ENCODE peak calls at places on chromosomes 4 and X, in eight cellular contexts. I is ascending aorta, H is A549, M is GM13977, O is IMR-90, U is pancreas, E is BJ, K is glutamatergic neuron. W is an unnamed sample.

GRCh38 chr4:55382515-55383003 is 13.2 kb upstream of the TMEM165 start:
- DNase-seq in O (no peak), U (no peak), H (no peak), K (no peak), I (no peak), E (no peak), M (no peak), W (no peak)

GRCh38 chrX:141989134-141989533 is 85.4 kb downstream of the MAGEC1 start:
- DNase-seq in I (no peak), K (no peak), U (no peak), O (no peak), H (no peak), M (no peak), E (no peak), W (no peak)

GRCh38 chr4:15855804-15856475 is 77.8 kb downstream of the CD38 start:
- DNase-seq in U (no peak), K (no peak), H (no peak), M (no peak), O (no peak), E (no peak), I (no peak), W (no peak)

GRCh38 chr4:157128395-157128794 is 52.4 kb downstream of the GLRB start:
- DNase-seq in I (no peak), K (no peak), E (no peak), O (peak; percentile 52), U (peak; percentile 10), M (no peak), H (no peak), W (no peak)

GRCh38 chr4:139814285-139815015 is 148.8 kb downstream of the MGST2 start:
- DNase-seq in H (no peak), I (no peak), M (no peak), O (peak; percentile 41), E (peak; percentile 14), U (no peak), K (no peak), W (no peak)

GRCh38 chr4:172996571-172997216 is 171.9 kb upstream of the GALNT7 start:
- DNase-seq in K (no peak), M (no peak), H (no peak), U (no peak), I (no peak), E (no peak), O (peak; percentile 91), W (no peak)

GRCh38 chr4:52059372-52059771 is 8.3 kb downstream of the SPATA18 start:
- DNase-seq in O (peak; percentile 46), I (no peak), E (no peak), H (no peak), K (no peak), U (no peak), M (no peak), W (no peak)

GRCh38 chrX:130688360-130688759 is 214.6 kb downstream of the ENOX2 start:
- DNase-seq in O (no peak), K (no peak), M (no peak), U (no peak), H (no peak), I (no peak), E (no peak), W (no peak)

GRCh38 chr4:158208931-158209640 is 1.2 kb upstream of the TMEM144 start:
- DNase-seq in I (no peak), U (no peak), K (no peak), E (no peak), H (no peak), O (no peak), M (peak; percentile 9), W (no peak)

GRCh38 chr4:71095141-71095939 is 101.9 kb downstream of the DCK start:
- DNase-seq in K (no peak), H (no peak), O (no peak), M (no peak), U (no peak), I (no peak), E (no peak), W (no peak)

GRCh38 chr4:153188966-153189801 is 15.1 kb upstream of the TRIM2 start:
- DNase-seq in U (peak; percentile 36), K (no peak), O (peak; percentile 21), H (no peak), I (no peak), E (no peak), M (no peak), W (no peak)

GRCh38 chr4:37922323-37922722 is 31.4 kb downstream of the TBC1D1 start:
- DNase-seq in I (no peak), H (no peak), K (no peak), U (no peak), E (no peak), O (peak; percentile 41), M (no peak), W (no peak)

GRCh38 chr4:97605927-97606326 is 537.3 kb downstream of the STPG2 start:
- DNase-seq in I (no peak), H (no peak), U (no peak), K (no peak), O (no peak), E (no peak), M (no peak), W (no peak)

GRCh38 chr4:150007512-150007911 is 70.7 kb upstream of the DCLK2 start:
- DNase-seq in O (peak; percentile 57), H (no peak), U (no peak), E (peak; percentile 90), M (no peak), I (no peak), K (no peak), W (no peak)

GRCh38 chrX:44580466-44580865 is 37.8 kb upstream of the FUNDC1 start:
- DNase-seq in E (no peak), U (no peak), O (peak; percentile 81), K (no peak), H (no peak), M (no peak), I (no peak), W (no peak)

GRCh38 chr4:183905593-183906485 is 732 bp downstream of the STOX2 start:
- DNase-seq in O (peak; percentile 37), K (peak; percentile 80), U (peak; percentile 52), H (peak; percentile 18), I (no peak), E (no peak), M (peak; percentile 50), W (peak; percentile 59)

GRCh38 chr4:38667005-38667771 is 3.2 kb downstream of the KLF3 start:
- DNase-seq in I (peak; percentile 72), U (peak; percentile 88), O (peak; percentile 99), H (peak; percentile 89), M (no peak), K (peak; percentile 48), E (peak; percentile 92), W (peak; percentile 52)

GRCh38 chr4:101155368-101155767 is 192.0 kb downstream of the PPP3CA start:
- DNase-seq in U (no peak), O (peak; percentile 75), E (peak; percentile 60), H (peak; percentile 27), M (no peak), K (no peak), I (no peak), W (no peak)

GRCh38 chrX:41045960-41046567 is 39.2 kb upstream of the USP9X start:
- DNase-seq in K (no peak), E (no peak), M (no peak), U (no peak), H (no peak), I (no peak), O (peak; percentile 17), W (no peak)

GRCh38 chrX:2642791-2643190 is 48.3 kb upstream of the CD99 start:
- DNase-seq in M (no peak), I (no peak), U (no peak), K (no peak), O (no peak), E (no peak), H (no peak), W (no peak)

GRCh38 chrX:129831486-129831885 is 12.2 kb downstream of the ZDHHC9 start:
- DNase-seq in O (no peak), I (no peak), E (no peak), M (no peak), U (no peak), H (no peak), K (no peak), W (no peak)

DNA sequence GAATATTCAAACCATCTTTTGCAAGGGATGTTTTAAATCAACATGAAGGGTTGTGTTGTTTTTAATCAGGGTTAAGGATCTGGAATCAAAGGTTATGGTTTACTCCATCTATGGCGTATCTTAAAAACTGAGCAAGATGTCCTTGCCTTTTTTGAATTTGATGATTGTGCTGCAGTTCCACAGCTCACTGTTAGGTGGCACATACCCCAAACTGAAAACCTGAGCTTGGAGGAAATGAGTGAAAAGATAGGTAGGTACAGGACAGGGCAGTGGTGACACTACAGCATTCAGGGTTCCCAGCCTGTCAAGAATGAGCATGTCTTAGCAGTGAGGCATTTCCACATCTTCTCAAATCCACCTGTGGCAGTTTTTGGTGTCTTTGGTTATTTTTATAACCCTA is 13.1 kb upstream of the EOLA1 start:
- DNase-seq in M (no peak), I (no peak), E (no peak), K (no peak), O (peak; percentile 28), U (no peak), H (peak; percentile 20), W (no peak)
- TF ChIP-seq CTCF in M (peak; percentile 56), I (peak; percentile 53), E (peak; percentile 62), K (peak; percentile 48), O (peak; percentile 50), U (no peak), H (peak; percentile 33), W (peak; percentile 53)

GRCh38 chr4:1535926-1536578 is 129.8 kb upstream of the NKX1-1 start:
- DNase-seq in E (no peak), H (no peak), M (no peak), I (no peak), O (no peak), K (peak; percentile 14), U (no peak), W (no peak)

GRCh38 chr4:1536579-1537409 is 130.6 kb upstream of the NKX1-1 start:
- DNase-seq in E (no peak), H (no peak), O (no peak), K (peak; percentile 15), U (no peak), I (no peak), M (no peak), W (no peak)

GRCh38 chr4:1534076-1534872 is 128.0 kb upstream of the NKX1-1 start:
- DNase-seq in I (no peak), E (no peak), H (no peak), K (peak; percentile 15), O (no peak), U (no peak), M (no peak), W (no peak)

GRCh38 chr4:1533501-1534064 is 127.3 kb upstream of the NKX1-1 start:
- DNase-seq in E (no peak), U (no peak), I (no peak), M (no peak), K (peak; percentile 48), H (no peak), O (peak; percentile 2), W (no peak)

GRCh38 chr4:1534876-1535526 is 128.8 kb upstream of the NKX1-1 start:
- DNase-seq in K (peak; percentile 12), M (no peak), O (no peak), E (no peak), U (no peak), I (no peak), H (no peak), W (no peak)
- TF ChIP-seq CTCF in K (no peak), M (no peak), O (no peak), E (no peak), U (no peak), I (no peak), H (no peak), W (no peak)

GRCh38 chr4:26323807-26324206 is 3.0 kb downstream of the RBPJ start:
- DNase-seq in U (no peak), O (peak; percentile 68), I (no peak), H (no peak), E (no peak), M (no peak), K (no peak), W (no peak)
- TF ChIP-seq CTCF in U (no peak), O (peak; percentile 22), I (peak; percentile 7), H (no peak), E (peak; percentile 29), M (no peak), K (no peak), W (peak; percentile 17)

GRCh38 chr4:119695216-119695615 is 66.6 kb upstream of the PDE5A start:
- DNase-seq in H (no peak), I (no peak), K (no peak), U (no peak), E (no peak), O (peak; percentile 46), M (no peak), W (no peak)
- TF ChIP-seq CTCF in H (no peak), I (no peak), K (no peak), U (no peak), E (no peak), O (no peak), M (no peak), W (no peak)